ENCODE peak calls at places on chromosomes 12 and 14, in six cellular contexts. S, P, E, Z, J and F are unnamed samples.

GRCh38 chr14:68824517-68825347 is 31.9 kb upstream of the ZFP36L1 start:
- DNase-seq in E (peak), P (peak), Z (peak), S (no peak), J (no peak), F (peak)

GRCh38 chr14:75282166-75282547 is 3.5 kb downstream of the FOS start:
- DNase-seq in J (no peak), Z (peak), E (no peak), S (no peak), P (no peak), F (no peak)

GRCh38 chr12:53538209-53538689 is 31.0 kb upstream of the NPFF start:
- DNase-seq in J (no peak), E (no peak), Z (peak), S (no peak), P (no peak), F (no peak)

GRCh38 chr14:102256691-102257090 is 48.3 kb downstream of the MOK start:
- DNase-seq in Z (no peak), E (no peak), P (no peak), S (no peak), J (no peak), F (no peak)

GRCh38 chr12:13103391-13104033 is at the start of gene GSG1:
- DNase-seq in E (no peak), Z (no peak), P (no peak), S (no peak), J (no peak), F (no peak)

GRCh38 chr12:32895688-32896437 is 714 bp downstream of the PKP2 start:
- DNase-seq in S (no peak), J (no peak), P (peak), E (peak), Z (no peak), F (peak)

GRCh38 chr14:68589447-68590232 is 203.2 kb downstream of the ZFP36L1 start:
- DNase-seq in P (no peak), J (no peak), S (no peak), E (no peak), Z (peak), F (no peak)

GRCh38 chr14:104290058-104290667 is 151.8 kb downstream of the KIF26A start:
- DNase-seq in S (no peak), P (peak), J (no peak), Z (no peak), E (peak), F (peak)

GRCh38 chr12:87320724-87321123 is 708.5 kb downstream of the C12orf50 start:
- DNase-seq in E (no peak), P (no peak), J (no peak), Z (peak), S (no peak), F (no peak)

GRCh38 chr12:15206338-15206737 is 14.9 kb downstream of the RERG start:
- DNase-seq in Z (no peak), J (no peak), E (no peak), P (no peak), S (no peak), F (no peak)

GRCh38 chr14:41899416-41899815 is 292.7 kb downstream of the LRFN5 start:
- DNase-seq in J (no peak), Z (peak), E (no peak), S (no peak), P (no peak), F (no peak)

GRCh38 chr12:26251600-26251999 is 56.2 kb downstream of the SSPN start:
- DNase-seq in E (no peak), Z (peak), S (no peak), P (no peak), J (no peak), F (no peak)

GRCh38 chr12:112738531-112738930 is 53.0 kb upstream of the RPH3A start:
- DNase-seq in P (no peak), Z (no peak), J (no peak), E (no peak), S (no peak), F (no peak)

GRCh38 chr12:115396567-115396966 is 712.6 kb upstream of the TBX3 start:
- DNase-seq in S (no peak), E (no peak), Z (no peak), J (no peak), P (no peak), F (no peak)

GRCh38 chr12:115400011-115400410 is 716.0 kb upstream of the TBX3 start:
- DNase-seq in P (no peak), S (no peak), E (no peak), Z (no peak), J (no peak), F (no peak)

GRCh38 chr12:115402443-115403170 is 718.6 kb upstream of the TBX3 start:
- DNase-seq in J (no peak), P (no peak), E (no peak), S (no peak), Z (no peak), F (no peak)

GRCh38 chr12:115394498-115395220 is 710.7 kb upstream of the TBX3 start:
- DNase-seq in J (no peak), Z (no peak), P (no peak), E (no peak), S (no peak), F (no peak)

DNA sequence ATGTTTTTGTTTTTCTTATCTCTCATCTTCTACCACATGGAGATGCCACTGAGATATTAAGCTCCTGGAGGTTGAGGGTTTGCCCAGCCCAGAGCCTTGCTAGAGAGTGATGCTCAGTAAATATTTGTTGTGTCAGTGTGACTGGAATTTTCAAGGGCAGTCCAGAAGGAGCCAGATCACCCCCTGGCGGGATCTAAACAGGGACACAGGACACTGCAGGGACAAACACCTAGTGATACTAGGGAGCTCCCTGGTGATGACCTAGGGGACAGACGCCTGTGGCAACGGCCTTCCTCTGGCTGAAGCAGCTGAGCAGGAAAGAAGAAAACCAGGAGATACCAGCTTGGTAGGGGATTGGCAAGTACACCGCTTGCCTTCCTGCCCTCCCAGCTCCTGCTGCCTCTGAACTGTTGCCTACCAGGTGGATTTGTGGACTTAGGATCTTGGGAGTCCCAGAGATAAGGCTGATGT is 714.4 kb upstream of the TBX3 start:
- DNase-seq in J (no peak), Z (peak), S (no peak), P (no peak), E (peak), F (peak)
- TF ChIP-seq CTCF in J (no peak), Z (no peak), S (no peak), P (no peak), E (peak), F (no peak)

GRCh38 chr12:2498961-2499500 is 295.7 kb upstream of the FKBP4 start:
- DNase-seq in Z (no peak), J (no peak), E (no peak), P (no peak), S (no peak), F (peak)

GRCh38 chr12:2503036-2503435 is 291.7 kb upstream of the FKBP4 start:
- DNase-seq in J (no peak), P (no peak), Z (no peak), S (no peak), E (no peak), F (no peak)

GRCh38 chr12:2504577-2504976 is 290.2 kb upstream of the FKBP4 start:
- DNase-seq in S (no peak), E (no peak), P (no peak), J (no peak), Z (no peak), F (no peak)

GRCh38 chr12:2503762-2504161 is 291.0 kb upstream of the FKBP4 start:
- DNase-seq in P (no peak), J (no peak), E (no peak), Z (no peak), S (no peak), F (no peak)

GRCh38 chr12:2501464-2502181 is 293.1 kb upstream of the FKBP4 start:
- DNase-seq in J (no peak), P (no peak), Z (no peak), S (no peak), E (peak), F (no peak)
- H3K4me3 ChIP-seq in J (no peak), P (no peak), Z (no peak), S (no peak), E (no peak), F (no peak)

GRCh38 chr12:83954939-83955601 is 957.5 kb downstream of the SLC6A15 start:
- DNase-seq in J (no peak), P (no peak), E (no peak), S (no peak), Z (no peak), F (no peak)
- TF ChIP-seq CTCF in J (peak), P (no peak), E (no peak), S (no peak), Z (no peak), F (no peak)

GRCh38 chr14:52354257-52354656 is 40.1 kb downstream of the PTGER2 start:
- DNase-seq in S (no peak), Z (no peak), J (no peak), E (no peak), P (no peak), F (no peak)
- H3K4me3 ChIP-seq in S (no peak), Z (no peak), J (no peak), E (no peak), P (no peak), F (no peak)

GRCh38 chr12:56377310-56377988 is 14.8 kb upstream of the APOF start:
- DNase-seq in E (no peak), Z (no peak), S (no peak), P (no peak), J (no peak), F (no peak)
- TF ChIP-seq CTCF in E (no peak), Z (peak), S (no peak), P (no peak), J (peak), F (no peak)

GRCh38 chr14:94769413-94770250 is at the start of gene GSC:
- DNase-seq in J (no peak), P (peak), Z (peak), S (no peak), E (peak), F (peak)

GRCh38 chr14:94770815-94771190 is 890 bp upstream of the GSC start:
- DNase-seq in J (no peak), Z (no peak), E (no peak), P (no peak), S (no peak), F (no peak)

GRCh38 chr14:94771906-94772468 is 2.1 kb upstream of the GSC start:
- DNase-seq in Z (no peak), S (no peak), P (no peak), J (no peak), E (no peak), F (no peak)

GRCh38 chr14:94770251-94770749 is 387 bp upstream of the GSC start:
- DNase-seq in Z (no peak), S (no peak), E (no peak), P (no peak), J (no peak), F (no peak)

GRCh38 chr14:94771191-94771905 is 1.4 kb upstream of the GSC start:
- DNase-seq in E (no peak), Z (no peak), P (no peak), S (no peak), J (no peak), F (no peak)
- H3K4me3 ChIP-seq in E (no peak), Z (no peak), P (no peak), S (no peak), J (no peak), F (no peak)

DNA sequence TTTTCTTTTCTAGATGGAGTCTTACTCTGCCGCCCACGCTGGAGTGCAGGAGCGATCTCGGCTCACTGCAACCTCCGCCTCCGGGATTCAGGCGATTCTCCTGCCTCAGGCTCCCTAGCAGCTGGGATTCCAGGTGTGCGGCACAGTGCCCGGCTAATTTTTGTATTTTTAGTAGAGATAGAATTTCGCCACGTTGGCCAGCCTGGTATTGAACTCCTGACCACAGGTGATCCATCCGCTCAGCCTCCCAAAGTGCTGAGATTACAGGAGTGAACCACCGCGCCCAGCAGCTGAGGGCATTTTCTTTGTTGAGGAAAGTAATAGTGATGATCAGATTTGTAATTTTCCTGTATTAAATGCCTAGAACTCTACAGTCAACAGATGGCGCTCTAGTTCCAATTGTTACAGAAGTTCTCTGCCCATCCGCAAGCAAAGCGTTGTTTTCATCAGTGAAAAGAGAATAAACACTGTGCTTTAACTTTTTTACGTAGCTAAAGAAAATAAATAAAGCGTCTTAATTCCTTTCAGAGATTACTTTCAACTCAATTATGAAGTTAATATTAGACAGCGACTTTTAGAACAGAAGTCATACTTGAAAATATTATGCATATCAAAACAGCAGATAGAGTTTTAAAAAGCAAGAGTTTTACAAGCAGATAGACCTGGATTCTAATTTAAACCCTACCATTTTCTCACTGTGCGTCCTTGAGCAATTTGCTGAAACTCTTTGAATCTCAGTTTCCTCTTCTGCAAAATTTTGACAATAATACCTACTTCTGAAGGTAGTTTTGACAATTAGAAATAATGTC is 335.1 kb downstream of the DUSP6 start:
- DNase-seq in P (no peak), E (peak), S (no peak), Z (peak), J (no peak), F (peak)
- TF ChIP-seq CTCF in P (peak), E (peak), S (peak), Z (peak), J (peak), F (peak)

DNA sequence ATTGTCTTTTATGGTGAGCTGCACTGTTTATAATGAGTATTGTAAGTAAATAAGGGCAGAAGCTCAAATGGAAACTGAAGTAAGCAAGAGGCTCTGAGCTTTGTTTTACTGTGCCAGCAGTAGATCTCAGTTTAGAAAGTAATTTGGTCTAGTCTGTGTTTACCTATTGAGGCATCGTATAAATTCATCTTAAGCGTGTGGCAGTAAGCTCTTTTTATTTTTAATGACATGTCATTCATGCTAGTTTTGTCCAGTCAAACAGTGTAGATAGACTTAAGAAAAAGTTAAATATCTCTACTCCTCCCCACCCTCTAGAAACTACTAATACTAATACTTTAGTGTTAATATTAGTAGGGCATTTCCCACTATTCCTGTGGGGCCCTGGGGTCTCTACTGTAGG is 2.0 kb downstream of the ANO6 start:
- DNase-seq in S (no peak), P (no peak), J (no peak), Z (no peak), E (no peak), F (no peak)
- H3K4me3 ChIP-seq in S (peak), P (peak), J (peak), Z (peak), E (no peak), F (no peak)

GRCh38 chr12:118714051-118714460 is 267.3 kb upstream of the SRRM4 start:
- DNase-seq in J (no peak), S (no peak), Z (no peak), P (no peak), E (no peak), F (no peak)
- TF ChIP-seq CTCF in J (no peak), S (no peak), Z (peak), P (peak), E (peak), F (peak)